ENCODE peak calls at places on chromosomes 7 and 10, in four cellular contexts. Y is HTR-8/SVneo; R is cardiac muscle cell; E is stimulated activated CD8-positive, alpha-beta memory T cell treated with anti-CD3 and anti-CD28 coated beads, Interleukin-2, amount 100 ng/mL, for 48 hours. B is an unnamed sample.

GRCh38 chr7:131727189-131727588 is 170.8 kb upstream of the PODXL start:
- DNase-seq in Y (no peak), R (no peak), E (no peak), B (no peak)

GRCh38 chr7:88835147-88835728 is 39.7 kb upstream of the TEX47 start:
- DNase-seq in Y (no peak), R (peak; percentile 50), E (no peak), B (no peak)

GRCh38 chr7:37142943-37143342 is 305.7 kb downstream of the ELMO1 start:
- DNase-seq in Y (no peak), R (no peak), E (no peak), B (no peak)

GRCh38 chr7:35691827-35692307 is 3.1 kb downstream of the HERPUD2 start:
- DNase-seq in Y (no peak), R (peak; percentile 7), E (no peak), B (no peak)

GRCh38 chr10:131732631-131733127 is 168.1 kb upstream of the PPP2R2D start:
- DNase-seq in Y (no peak), R (no peak), E (no peak), B (no peak)

GRCh38 chr7:121395494-121395960 is 581 bp downstream of the FAM3C start:
- DNase-seq in Y (peak; percentile 10), R (no peak), E (peak; percentile 40), B (no peak)

GRCh38 chr10:125692246-125692931 is 9.4 kb upstream of the TEX36 start:
- DNase-seq in Y (no peak), R (no peak), E (no peak), B (no peak)

GRCh38 chr10:99674762-99675161 is 15.5 kb downstream of the ENTPD7 start:
- DNase-seq in Y (no peak), R (no peak), E (no peak), B (no peak)

GRCh38 chr7:95011156-95011928 is 103.9 kb downstream of the PPP1R9A start:
- DNase-seq in Y (no peak), R (no peak), E (no peak), B (no peak)

B was measured in H1.